ENCODE peak calls at places on chromosomes 13 and 19, in four cellular contexts. J is neuronal stem cell, U is HCT116, A is neural progenitor cell. E is an unnamed sample.

GRCh38 chr19:35095667-35096368 is 19.8 kb upstream of the FXYD3 start:
- DNase-seq in J (no peak), U (no peak), A (no peak), E (peak)

GRCh38 chr13:30463820-30464495 is 1.8 kb downstream of the HMGB1 start:
- DNase-seq in J (no peak), U (no peak), A (no peak), E (no peak)

GRCh38 chr13:112616586-112617381 is 28.8 kb upstream of the TUBGCP3 start:
- DNase-seq in J (no peak), U (peak), A (peak), E (peak)

GRCh38 chr13:103386341-103386740 is 320.1 kb upstream of the SLC10A2 start:
- DNase-seq in J (no peak), U (no peak), A (no peak), E (no peak)

GRCh38 chr19:41703602-41704293 is 4.7 kb upstream of the CEACAM5 start:
- DNase-seq in J (no peak), U (no peak), A (no peak), E (no peak)

GRCh38 chr19:49335071-49335783 is at the start of gene CD37:
- DNase-seq in J (no peak), U (no peak), A (no peak), E (peak)

GRCh38 chr13:98752111-98752941 is at the start of gene SLC15A1:
- DNase-seq in J (no peak), U (no peak), A (peak), E (peak)

GRCh38 chr13:98020271-98020670 is 66.8 kb downstream of the IPO5 start:
- DNase-seq in J (no peak), U (no peak), A (no peak), E (no peak)

GRCh38 chr13:71867101-71867814 is at the start of gene DACH1:
- DNase-seq in J (peak), U (no peak), A (peak), E (peak)

GRCh38 chr13:113939129-113939904 is 34.6 kb downstream of the C13orf46 start:
- DNase-seq in J (no peak), U (no peak), A (no peak), E (no peak)

GRCh38 chr19:7975037-7975436 is 30.4 kb downstream of the ELAVL1 start:
- DNase-seq in J (no peak), U (no peak), A (no peak), E (no peak)

GRCh38 chr19:41945135-41945766 is 13.9 kb downstream of the RABAC1 start:
- DNase-seq in J (no peak), U (no peak), A (no peak), E (no peak)

GRCh38 chr13:97108535-97108910 is 113.6 kb upstream of the MBNL2 start:
- DNase-seq in J (no peak), U (no peak), A (no peak), E (no peak)

GRCh38 chr13:98512774-98513327 is 64.1 kb downstream of the STK24 start:
- DNase-seq in J (no peak), U (no peak), A (no peak), E (no peak)

GRCh38 chr19:55766466-55766865 is 2.5 kb upstream of the RFPL4AL1 start:
- DNase-seq in J (no peak), U (no peak), A (no peak), E (no peak)

GRCh38 chr19:55619264-55619663 is 5.1 kb downstream of the ZNF784 start:
- DNase-seq in J (no peak), U (no peak), A (no peak), E (no peak)

GRCh38 chr19:17504456-17504855 is 7.0 kb upstream of the PGLS start:
- DNase-seq in J (no peak), U (no peak), A (no peak), E (peak)

GRCh38 chr13:22169473-22169872 is 498.6 kb downstream of the FGF9 start:
- DNase-seq in J (no peak), U (no peak), A (no peak), E (no peak)

GRCh38 chr13:78689011-78689410 is 30.1 kb upstream of the OBI1 start:
- DNase-seq in J (no peak), U (no peak), A (peak), E (peak)

GRCh38 chr19:6654347-6655310 is 15.3 kb downstream of the TNFSF14 start:
- DNase-seq in J (no peak), U (no peak), A (no peak), E (no peak)

GRCh38 chr19:54462713-54463530 is 656 bp downstream of the LENG9 start:
- DNase-seq in J (peak), U (no peak), A (peak), E (peak)

GRCh38 chr13:111483621-111483987 is 163.2 kb downstream of the TEX29 start:
- DNase-seq in J (no peak), U (no peak), A (no peak), E (no peak)

GRCh38 chr13:60765700-60766411 is 368.8 kb downstream of the TDRD3 start:
- DNase-seq in J (no peak), U (no peak), A (no peak), E (no peak)
- H3K4me3 ChIP-seq in J (peak), U (no peak), A (no peak), E (no peak)

GRCh38 chr13:25846227-25846984 is 205.4 kb downstream of the SHISA2 start:
- DNase-seq in J (no peak), U (no peak), A (no peak), E (no peak)
- H3K4me3 ChIP-seq in J (no peak), U (no peak), A (no peak), E (no peak)

GRCh38 chr19:1133471-1133929 is 29.7 kb downstream of the GPX4 start:
- DNase-seq in J (no peak), U (peak), A (no peak), E (peak)

GRCh38 chr19:1131718-1132552 is 28.1 kb downstream of the GPX4 start:
- DNase-seq in J (peak), U (no peak), A (peak), E (peak)

GRCh38 chr19:1129535-1129934 is 25.7 kb downstream of the GPX4 start:
- DNase-seq in J (no peak), U (no peak), A (no peak), E (no peak)

GRCh38 chr19:1132625-1133383 is 29.0 kb downstream of the GPX4 start:
- DNase-seq in J (no peak), U (no peak), A (no peak), E (no peak)

GRCh38 chr19:1130801-1131717 is 27.3 kb downstream of the GPX4 start:
- DNase-seq in J (no peak), U (no peak), A (no peak), E (no peak)
- H3K4me3 ChIP-seq in J (peak), U (no peak), A (peak), E (no peak)

DNA sequence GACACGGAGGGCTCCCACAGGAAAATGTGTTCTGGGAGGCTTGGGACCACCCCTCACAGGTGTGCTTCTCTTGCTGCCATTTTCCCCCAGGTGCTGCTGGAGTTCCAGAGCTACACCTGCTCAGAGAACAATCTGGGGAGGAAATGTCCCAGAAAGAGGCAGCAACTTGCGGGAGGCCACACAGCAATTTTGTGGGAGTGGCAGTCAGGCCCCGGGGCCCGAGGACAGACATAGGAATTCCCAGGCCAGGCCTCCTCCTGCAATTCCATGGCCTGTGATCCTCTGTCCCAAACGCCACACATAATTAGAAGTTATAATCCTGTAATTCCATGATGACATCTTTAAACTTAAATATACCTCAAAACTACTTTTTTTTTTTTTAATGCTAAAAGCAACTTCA is 1.8 kb downstream of the RHPN2 start:
- DNase-seq in J (no peak), U (no peak), A (no peak), E (peak)
- H3K4me3 ChIP-seq in J (no peak), U (peak), A (peak), E (no peak)

GRCh38 chr19:51256053-51256682 is 5.3 kb downstream of the SIGLECL1 start:
- DNase-seq in J (no peak), U (no peak), A (no peak), E (no peak)

GRCh38 chr19:51251453-51251790 is 542 bp downstream of the SIGLECL1 start:
- DNase-seq in J (no peak), U (no peak), A (no peak), E (no peak)

GRCh38 chr19:51257471-51257870 is 6.6 kb downstream of the SIGLECL1 start:
- DNase-seq in J (no peak), U (no peak), A (no peak), E (no peak)

GRCh38 chr19:51250786-51251452 is at the start of gene SIGLECL1:
- DNase-seq in J (no peak), U (no peak), A (no peak), E (peak)

GRCh38 chr19:51253088-51253806 is 2.4 kb downstream of the SIGLECL1 start:
- DNase-seq in J (no peak), U (no peak), A (no peak), E (no peak)
- H3K4me3 ChIP-seq in J (no peak), U (no peak), A (no peak), E (no peak)

DNA sequence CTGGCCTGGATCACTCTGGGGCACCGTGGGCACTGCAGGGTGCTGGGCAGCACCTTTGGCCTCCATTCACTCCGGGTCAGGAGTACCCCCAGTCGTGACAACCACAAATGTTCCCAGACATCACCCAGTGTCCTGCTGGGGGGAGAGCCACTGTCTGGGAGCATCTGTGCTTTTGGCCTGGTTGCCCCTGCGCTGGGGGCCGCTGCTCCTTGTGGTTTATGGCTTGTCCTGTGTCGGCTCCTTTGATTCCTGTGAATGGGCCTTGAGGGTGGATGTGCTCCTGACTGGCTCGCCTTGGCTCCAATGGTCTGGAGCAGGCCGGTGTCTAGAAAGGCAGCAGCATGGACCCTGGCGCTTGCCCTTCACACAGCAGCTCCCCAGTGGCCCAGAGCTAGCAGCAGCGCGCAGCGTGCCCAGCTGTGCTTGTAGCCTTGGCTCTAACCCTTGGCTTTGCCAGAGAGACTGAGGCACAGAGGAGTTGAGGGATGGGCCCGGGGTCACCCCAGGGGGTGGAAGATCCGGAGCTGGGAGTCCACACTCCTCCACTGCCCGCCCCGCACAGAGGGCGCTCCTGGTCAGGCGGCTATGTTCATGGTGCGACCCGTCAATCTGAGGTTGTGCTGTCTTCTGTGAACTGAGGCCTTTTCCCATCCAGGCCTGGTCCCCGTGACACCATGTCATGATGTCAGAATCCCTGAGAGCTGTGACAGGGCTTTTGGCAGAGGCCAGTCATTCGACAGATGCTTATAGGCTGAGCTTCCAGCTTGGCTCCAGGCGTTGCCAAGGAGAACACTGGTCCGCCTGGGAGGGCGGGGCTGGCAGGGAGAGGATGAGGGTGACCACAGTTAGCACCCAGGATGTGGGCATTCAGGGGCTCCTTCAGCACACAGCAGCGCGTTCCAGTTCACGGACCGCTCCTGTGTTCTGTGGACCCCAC is 4.1 kb downstream of the DAZAP1 start:
- DNase-seq in J (no peak), U (no peak), A (no peak), E (no peak)
- H3K4me3 ChIP-seq in J (no peak), U (no peak), A (no peak), E (no peak)

DNA sequence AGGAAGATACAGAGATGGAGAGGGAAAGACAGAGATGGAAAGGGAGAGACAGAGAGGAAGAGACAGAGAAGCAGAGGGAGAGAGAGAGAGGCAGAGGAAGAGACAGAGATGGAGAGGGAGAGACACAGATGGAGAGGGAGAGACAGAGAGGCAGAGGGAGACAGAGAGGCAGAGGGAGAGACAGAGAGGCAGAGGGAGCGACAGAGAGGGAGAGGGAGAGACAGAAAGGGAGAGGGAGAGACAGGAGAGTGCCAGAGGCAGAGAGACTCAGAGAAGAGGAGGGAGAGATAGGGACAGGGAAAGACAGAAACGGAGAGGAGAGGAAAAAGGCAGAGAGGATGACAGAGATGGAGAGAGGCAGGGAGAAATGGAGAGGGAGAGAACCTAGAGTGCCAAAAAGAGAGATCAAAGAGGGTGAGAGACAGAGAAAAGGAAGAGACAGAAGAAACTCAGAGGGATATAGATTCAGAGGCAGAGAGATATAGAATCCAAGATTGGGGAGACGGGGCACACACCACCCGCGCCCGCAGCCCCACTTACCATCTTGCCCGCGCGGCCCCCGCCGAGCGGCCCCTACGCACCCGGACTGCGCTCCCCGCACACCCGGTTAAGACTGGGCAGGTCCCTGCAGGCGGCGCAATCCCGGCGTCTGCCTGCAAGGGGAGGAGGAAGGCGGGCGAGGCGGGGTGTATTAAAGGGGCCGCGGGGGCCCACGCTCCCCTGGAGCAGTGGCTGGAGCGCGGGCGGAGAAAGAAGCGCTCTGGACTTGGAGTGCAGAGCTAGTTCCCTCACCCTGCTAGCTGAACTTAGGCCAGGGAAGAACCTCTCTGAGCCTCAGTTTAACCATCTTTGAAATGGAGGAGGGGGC is 10.7 kb downstream of the TM6SF2 start:
- DNase-seq in J (no peak), U (no peak), A (peak), E (peak)
- H3K4me3 ChIP-seq in J (peak), U (no peak), A (peak), E (peak)

DNA sequence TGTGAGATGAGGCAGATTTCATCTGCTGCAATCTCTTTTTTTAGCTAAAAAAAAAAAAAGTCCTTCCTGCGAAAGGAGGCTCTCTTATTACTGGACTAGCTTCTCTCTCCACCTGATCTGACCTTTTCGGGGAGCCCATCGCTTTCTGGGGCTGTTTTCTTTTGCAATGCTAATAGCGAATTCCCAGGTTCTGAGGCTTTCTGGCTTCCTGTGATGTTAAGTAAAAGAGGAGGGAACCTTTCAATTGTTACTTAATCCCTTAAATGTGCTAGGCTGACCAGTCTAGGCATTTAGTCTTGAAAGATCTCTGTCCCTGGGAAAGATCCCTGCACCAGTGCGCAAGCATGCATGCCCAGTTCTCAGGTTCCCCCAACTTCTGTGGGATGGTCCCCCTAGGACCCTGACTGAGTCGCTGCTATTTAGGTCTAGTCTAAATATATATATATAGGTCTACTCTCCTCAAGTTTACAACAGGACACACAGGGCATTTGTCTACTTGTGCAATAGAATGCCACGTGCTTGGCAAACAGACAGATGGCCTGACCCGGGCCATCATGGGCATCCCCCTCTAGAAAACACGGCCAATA is 224.7 kb downstream of the ZNF536 start:
- DNase-seq in J (no peak), U (no peak), A (peak), E (peak)
- H3K4me3 ChIP-seq in J (no peak), U (no peak), A (peak), E (no peak)

DNA sequence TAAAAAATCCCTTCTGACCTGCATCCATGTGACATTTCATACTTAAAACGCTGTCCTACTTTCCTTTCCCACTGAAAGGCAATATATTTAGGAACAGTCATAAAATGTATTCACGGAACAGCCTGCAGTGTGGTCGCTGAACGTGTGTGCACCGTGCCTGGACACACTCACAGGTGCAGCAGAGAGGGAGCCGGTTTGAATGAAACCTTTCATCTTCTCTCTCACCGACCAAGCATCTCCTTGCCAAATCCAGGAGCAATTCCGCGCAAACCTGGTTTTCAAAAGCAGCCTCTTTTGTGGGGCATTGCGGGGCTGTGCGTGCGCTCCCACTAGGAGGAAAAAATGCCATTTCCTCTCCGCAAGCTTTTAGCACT is 1.0 kb downstream of the DCLK1 start:
- DNase-seq in J (no peak), U (no peak), A (no peak), E (no peak)
- H3K4me3 ChIP-seq in J (peak), U (no peak), A (peak), E (peak)

GRCh38 chr19:45547211-45547770 is 37.3 kb downstream of the OPA3 start:
- DNase-seq in J (no peak), U (no peak), A (no peak), E (no peak)
- H3K4me3 ChIP-seq in J (no peak), U (no peak), A (no peak), E (no peak)

E was measured in H7.